ENCODE peak calls at places on chromosomes 5 and 9, in four cellular contexts. E, S, G and Y are unnamed samples.

GRCh38 chr5:38528162-38528703 is 28.2 kb downstream of the LIFR start:
- DNase-seq in E (no peak), S (no peak), G (no peak), Y (no peak)

GRCh38 chr5:126676195-126676624 is 75.5 kb downstream of the PHAX start:
- DNase-seq in E (peak; percentile 78), S (peak; percentile 18), G (no peak), Y (peak; percentile 22)

GRCh38 chr5:160271396-160271795 is 41.0 kb downstream of the CCNJL start:
- DNase-seq in E (no peak), S (no peak), G (no peak), Y (no peak)

GRCh38 chr9:112764837-112765236 is 14.3 kb downstream of the SNX30 start:
- DNase-seq in E (no peak), S (no peak), G (no peak), Y (no peak)

GRCh38 chr5:149134778-149135169 is 6.5 kb upstream of the ABLIM3 start:
- DNase-seq in E (no peak), S (no peak), G (no peak), Y (no peak)

GRCh38 chr5:11385901-11386293 is 518.3 kb downstream of the CTNND2 start:
- DNase-seq in E (no peak), S (no peak), G (no peak), Y (no peak)

GRCh38 chr5:56412601-56413379 is 179.7 kb upstream of the ANKRD55 start:
- DNase-seq in E (no peak), S (no peak), G (peak; percentile 89), Y (no peak)

GRCh38 chr9:126791406-126792230 is 13.2 kb upstream of the ZBTB43 start:
- DNase-seq in E (peak; percentile 87), S (peak; percentile 54), G (no peak), Y (peak; percentile 96)

GRCh38 chr9:133127340-133127981 is 6.4 kb upstream of the RALGDS start:
- DNase-seq in E (no peak), S (no peak), G (no peak), Y (no peak)

GRCh38 chr5:66947458-66947857 is 249.1 kb downstream of the CD180 start:
- DNase-seq in E (no peak), S (no peak), G (no peak), Y (no peak)

GRCh38 chr5:78843436-78843835 is 141.7 kb downstream of the ARSB start:
- DNase-seq in E (no peak), S (no peak), G (no peak), Y (no peak)

DNA sequence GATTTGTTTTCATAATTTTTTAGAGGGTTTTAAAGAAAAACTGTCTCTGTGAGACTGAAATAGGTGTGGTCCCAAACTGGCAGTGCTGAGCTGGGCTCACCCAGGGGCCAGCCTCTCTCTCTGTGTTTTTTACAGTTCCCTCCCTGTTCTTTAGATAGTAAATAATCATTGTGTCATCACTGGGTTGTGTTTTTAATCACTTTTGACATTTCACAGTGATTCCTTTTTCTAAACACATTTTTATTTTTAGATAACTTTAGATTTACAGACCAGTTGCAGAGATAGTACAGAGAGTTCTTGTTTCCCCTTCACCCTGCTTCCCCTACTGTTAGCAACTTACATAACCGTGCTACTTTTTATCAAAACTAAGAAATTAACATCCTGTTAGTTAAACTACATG is 44.4 kb downstream of the MAP1B start:
- DNase-seq in E (no peak), S (no peak), G (no peak), Y (no peak)
- H3K27ac ChIP-seq in E (no peak overlapping the region), S (no peak overlapping the region), G (peak overlapping the region; percentile 100), Y (peak overlapping the region; percentile 71)

DNA sequence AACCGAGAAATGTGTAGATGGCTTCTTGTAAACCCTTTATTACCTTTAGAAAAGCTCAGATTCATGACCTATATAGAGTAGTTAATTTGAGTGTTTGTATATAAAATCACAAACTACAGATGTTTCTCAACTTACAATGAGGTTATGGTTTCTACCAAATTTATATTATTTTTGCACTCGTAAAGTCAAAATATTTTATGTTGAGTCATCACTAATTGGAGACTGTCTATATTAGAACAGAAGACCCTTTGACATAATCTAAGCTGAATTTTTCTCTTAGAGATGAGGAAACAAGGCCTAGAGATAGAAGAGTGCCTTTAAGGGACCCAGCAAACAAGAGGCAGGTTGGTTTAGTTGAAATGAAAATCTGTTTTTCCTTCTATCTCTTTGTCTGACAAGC is 20.0 kb upstream of the NMUR2 start:
- DNase-seq in E (no peak), S (no peak), G (no peak), Y (no peak)
- H3K27ac ChIP-seq in E (no peak overlapping the region), S (no peak overlapping the region), G (no peak overlapping the region), Y (no peak overlapping the region)

GRCh38 chr5:72487151-72487550 is 20.1 kb downstream of the ZNF366 start:
- DNase-seq in E (no peak), S (no peak), G (no peak), Y (no peak)

GRCh38 chr5:72485366-72486052 is 21.7 kb downstream of the ZNF366 start:
- DNase-seq in E (no peak), S (no peak), G (no peak), Y (no peak)

GRCh38 chr5:72482046-72482445 is 25.2 kb downstream of the ZNF366 start:
- DNase-seq in E (no peak), S (no peak), G (no peak), Y (no peak)

GRCh38 chr5:72480836-72481235 is 26.4 kb downstream of the ZNF366 start:
- DNase-seq in E (no peak), S (no peak), G (no peak), Y (no peak)

DNA sequence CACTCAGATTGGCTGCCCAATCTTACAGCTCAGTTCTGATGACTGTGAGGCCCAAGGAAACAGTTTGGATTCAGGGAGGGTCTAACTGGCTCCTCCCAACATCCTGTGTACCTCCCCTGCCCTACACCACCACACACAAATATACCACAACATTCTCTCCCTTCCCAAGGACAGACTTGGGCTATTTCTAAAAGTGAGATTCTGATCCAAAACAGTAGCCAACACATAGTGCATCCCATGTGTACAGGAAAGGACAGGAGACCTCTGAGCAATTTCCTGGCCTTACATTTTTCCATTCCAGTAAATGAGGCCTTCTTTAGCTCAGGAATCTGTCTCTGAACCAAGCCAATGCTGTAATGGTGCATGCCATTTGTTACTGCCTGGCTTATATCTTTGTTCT is 20.8 kb downstream of the ZNF366 start:
- DNase-seq in E (no peak), S (no peak), G (no peak), Y (no peak)
- H3K27ac ChIP-seq in E (no peak overlapping the region), S (no peak overlapping the region), G (no peak overlapping the region), Y (no peak overlapping the region)

GRCh38 chr9:89638897-89639296 is 34.1 kb downstream of the GADD45G start:
- DNase-seq in E (no peak), S (no peak), G (no peak), Y (no peak)

GRCh38 chr9:89635816-89636215 is 31.0 kb downstream of the GADD45G start:
- DNase-seq in E (peak; percentile 1), S (no peak), G (no peak), Y (no peak)

GRCh38 chr9:89639367-89639795 is 34.6 kb downstream of the GADD45G start:
- DNase-seq in E (no peak), S (no peak), G (peak; percentile 80), Y (no peak)

GRCh38 chr9:89639961-89640360 is 35.1 kb downstream of the GADD45G start:
- DNase-seq in E (no peak), S (no peak), G (no peak), Y (no peak)

DNA sequence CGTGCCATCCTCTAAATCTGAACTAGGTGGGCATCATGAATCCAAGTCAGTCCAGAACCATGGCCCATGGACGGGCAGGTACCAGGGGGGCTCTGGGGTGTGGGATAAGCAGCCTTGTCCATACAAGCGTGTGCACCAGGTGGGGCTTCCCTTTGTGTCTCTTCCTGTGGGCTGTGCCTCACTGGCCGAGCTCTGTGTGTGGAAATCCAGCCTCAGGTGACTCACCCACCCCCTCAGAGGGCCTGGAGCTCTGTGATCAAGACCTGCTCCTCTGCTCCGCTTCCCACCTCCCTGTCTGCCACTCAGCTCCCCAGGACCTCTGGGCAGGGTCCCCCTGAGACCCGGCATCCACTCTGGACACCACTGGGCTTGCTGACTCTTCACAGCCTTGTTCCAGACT is 33.0 kb downstream of the GADD45G start:
- DNase-seq in E (peak; percentile 1), S (no peak), G (no peak), Y (no peak)
- H3K27ac ChIP-seq in E (no peak overlapping the region), S (no peak overlapping the region), G (no peak overlapping the region), Y (no peak overlapping the region)

DNA sequence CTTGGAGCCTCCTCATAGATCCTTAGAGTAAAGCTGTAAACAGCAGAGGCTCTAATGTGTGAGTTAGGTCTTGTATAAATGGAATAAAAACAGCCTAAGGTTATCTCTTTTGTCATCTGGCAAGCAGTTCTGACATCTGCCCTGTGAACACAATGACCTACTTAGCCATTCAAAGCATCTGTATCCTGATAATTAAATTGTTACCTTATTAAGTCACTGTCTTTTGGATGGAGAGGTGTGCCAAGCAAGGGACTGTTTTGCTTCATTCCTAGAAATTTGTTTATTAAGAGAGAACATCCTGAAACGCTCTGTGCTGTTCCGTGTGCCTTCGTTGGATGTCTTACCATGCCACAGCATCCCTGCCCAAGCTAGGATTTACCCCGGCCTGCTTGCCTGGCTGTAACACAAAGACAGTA is 1.5 kb downstream of the LSM11 start:
- DNase-seq in E (no peak), S (no peak), G (no peak), Y (no peak)
- H3K27ac ChIP-seq in E (no peak overlapping the region), S (no peak overlapping the region), G (no peak overlapping the region), Y (no peak overlapping the region)

GRCh38 chr5:89580976-89581375 is 698.0 kb upstream of the MEF2C start:
- DNase-seq in E (no peak), S (no peak), G (no peak), Y (no peak)
- H3K27ac ChIP-seq in E (no peak overlapping the region), S (no peak overlapping the region), G (no peak overlapping the region), Y (no peak overlapping the region)

DNA sequence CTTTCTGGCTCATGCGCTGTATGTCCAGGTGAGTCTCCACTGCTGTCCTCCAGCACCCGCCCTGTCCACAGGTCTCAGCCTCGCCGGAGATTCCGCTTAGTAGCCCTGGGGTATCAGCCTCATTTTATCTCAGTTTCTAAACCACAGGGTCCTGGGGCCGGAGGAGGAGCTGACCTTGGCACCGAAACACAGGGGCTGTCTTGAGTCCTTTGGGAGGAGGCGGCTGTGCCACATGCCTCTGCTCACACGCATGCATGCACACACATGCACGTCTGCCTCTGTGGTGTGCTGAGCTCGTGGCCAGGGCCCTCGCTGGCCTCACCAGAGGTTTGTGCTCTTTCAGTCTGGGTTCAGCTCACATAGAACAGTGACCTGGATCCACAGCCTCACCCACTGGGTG is 23.3 kb downstream of the TRIP13 start:
- DNase-seq in E (no peak), S (no peak), G (no peak), Y (no peak)
- H3K27ac ChIP-seq in E (no peak overlapping the region), S (no peak overlapping the region), G (no peak overlapping the region), Y (no peak overlapping the region)